ENCODE peak calls at places on chromosomes 16 and 17, in nine cellular contexts. N is tibial artery, U is BE2C, V is colonic mucosa, H is IMR-90, F is GM23338, M is tibial nerve, B is upper lobe of right lung, Z is spleen. P is an unnamed sample. For H3K36me3 and H3K27me3, the result is how much of the 10 kb centered on the place peaks cover.

GRCh38 chr16:17566656-17567450 is 96.1 kb upstream of the XYLT1 start:
- DNase-seq in N (no peak), U (no peak), V (no peak), H (no peak), F (no peak), M (no peak), B (no peak), Z (no peak), P (no peak)

GRCh38 chr17:62565817-62566216 is 61.7 kb upstream of the MRC2 start:
- DNase-seq in N (no peak), U (no peak), V (no peak), H (peak), F (no peak), M (no peak), B (no peak), Z (no peak), P (peak)

GRCh38 chr17:58756246-58757161 is 850 bp downstream of the PPM1E start:
- DNase-seq in N (no peak), U (peak), V (no peak), H (no peak), F (peak), M (no peak), B (no peak), Z (no peak), P (no peak)

GRCh38 chr16:57409870-57410585 is 5.5 kb downstream of the CCL17 start:
- DNase-seq in N (peak), U (peak), V (no peak), H (no peak), F (no peak), M (no peak), B (no peak), Z (no peak), P (no peak)

GRCh38 chr17:55778389-55779118 is 27.7 kb downstream of the PCTP start:
- DNase-seq in N (no peak), U (no peak), V (no peak), H (no peak), F (no peak), M (no peak), B (no peak), Z (no peak), P (no peak)

GRCh38 chr16:52912565-52913173 is 140.0 kb downstream of the CHD9NB start:
- DNase-seq in N (no peak), U (peak), V (peak), H (peak), F (peak), M (peak), B (peak), Z (no peak), P (no peak)

GRCh38 chr17:48795444-48796162 is 21.4 kb downstream of the TTLL6 start:
- DNase-seq in N (peak), U (no peak), V (peak), H (peak), F (no peak), M (no peak), B (no peak), Z (no peak), P (peak)

GRCh38 chr16:7688811-7689210 is 356.2 kb downstream of the RBFOX1 start:
- DNase-seq in N (no peak), U (no peak), V (no peak), H (no peak), F (no peak), M (no peak), B (no peak), Z (no peak), P (no peak)

GRCh38 chr16:83675136-83675535 is 132.6 kb upstream of the HSBP1 start:
- DNase-seq in N (no peak), U (no peak), V (no peak), H (peak), F (peak), M (no peak), B (no peak), Z (no peak), P (no peak)

GRCh38 chr16:725463-726187 is 618 bp downstream of the CCDC78 start:
- DNase-seq in N (no peak), U (no peak), V (no peak), H (no peak), F (no peak), M (no peak), B (no peak), Z (peak), P (no peak)

GRCh38 chr17:18981642-18982424 is 22.7 kb downstream of the FAM83G start:
- DNase-seq in N (no peak), U (no peak), V (peak), H (peak), F (no peak), M (no peak), B (no peak), Z (no peak), P (no peak)

GRCh38 chr16:3690991-3691720 is 26.2 kb downstream of the TRAP1 start:
- DNase-seq in N (no peak), U (no peak), V (no peak), H (no peak), F (peak), M (peak), B (no peak), Z (no peak), P (peak)

GRCh38 chr16:84109598-84110325 is 7.0 kb downstream of the MBTPS1 start:
- DNase-seq in N (no peak), U (no peak), V (no peak), H (peak), F (no peak), M (no peak), B (no peak), Z (no peak), P (no peak)

GRCh38 chr16:31734265-31734664 is 139.3 kb upstream of the ZNF267 start:
- DNase-seq in N (no peak), U (no peak), V (no peak), H (no peak), F (no peak), M (no peak), B (no peak), Z (no peak), P (no peak)

GRCh38 chr17:40557531-40558299 is 7.6 kb downstream of the CCR7 start:
- DNase-seq in N (peak), U (no peak), V (no peak), H (no peak), F (no peak), M (no peak), B (peak), Z (peak), P (no peak)

GRCh38 chr17:72104164-72104862 is 16.5 kb upstream of the SOX9 start:
- DNase-seq in N (no peak), U (no peak), V (no peak), H (no peak), F (no peak), M (no peak), B (no peak), Z (no peak), P (no peak)

GRCh38 chr16:52751035-52751434 is 204.1 kb upstream of the TOX3 start:
- DNase-seq in N (no peak), U (no peak), V (no peak), H (no peak), F (no peak), M (no peak), B (no peak), Z (no peak), P (no peak)

GRCh38 chr16:73878616-73879015 is 418.0 kb upstream of the PSMD7 start:
- DNase-seq in N (no peak), U (no peak), V (no peak), H (peak), F (peak), M (no peak), B (no peak), Z (no peak), P (peak)

GRCh38 chr17:795721-796120 is 13.6 kb downstream of the MRM3 start:
- DNase-seq in N (no peak), U (no peak), V (no peak), H (no peak), F (no peak), M (no peak), B (no peak), Z (peak), P (no peak)

GRCh38 chr16:87470332-87470731 is 22.5 kb downstream of the ZCCHC14 start:
- DNase-seq in N (no peak), U (no peak), V (no peak), H (peak), F (no peak), M (no peak), B (no peak), Z (no peak), P (no peak)

DNA sequence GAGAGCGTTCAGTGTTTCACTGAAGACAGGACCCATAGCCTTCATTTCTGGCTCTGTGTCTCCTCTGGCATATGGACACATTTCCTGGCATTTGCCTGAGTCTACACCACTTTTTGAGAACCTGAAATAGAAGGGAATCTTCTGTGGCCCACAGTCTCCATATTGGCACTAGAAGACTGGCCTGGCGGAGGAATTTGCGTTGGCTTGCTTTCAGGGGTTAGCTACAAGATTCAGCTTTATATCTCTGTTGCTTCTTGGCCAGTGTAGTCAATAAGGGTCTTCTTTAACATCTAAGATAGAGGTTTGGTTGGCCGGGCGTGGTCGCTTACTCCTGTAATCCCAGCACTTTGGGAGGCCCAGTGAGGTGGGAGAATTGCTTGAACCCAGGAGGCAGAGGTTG is 12.8 kb upstream of the CLEC18C start:
- DNase-seq in N (no peak), U (no peak), V (no peak), H (no peak), F (no peak), M (no peak), B (no peak), Z (peak), P (no peak)
- H3K36me3 ChIP-seq in N (half or more), U (under half), V (under half), H (under half), F (under half), M (under half), B (half or more), Z (half or more), P (under half)

DNA sequence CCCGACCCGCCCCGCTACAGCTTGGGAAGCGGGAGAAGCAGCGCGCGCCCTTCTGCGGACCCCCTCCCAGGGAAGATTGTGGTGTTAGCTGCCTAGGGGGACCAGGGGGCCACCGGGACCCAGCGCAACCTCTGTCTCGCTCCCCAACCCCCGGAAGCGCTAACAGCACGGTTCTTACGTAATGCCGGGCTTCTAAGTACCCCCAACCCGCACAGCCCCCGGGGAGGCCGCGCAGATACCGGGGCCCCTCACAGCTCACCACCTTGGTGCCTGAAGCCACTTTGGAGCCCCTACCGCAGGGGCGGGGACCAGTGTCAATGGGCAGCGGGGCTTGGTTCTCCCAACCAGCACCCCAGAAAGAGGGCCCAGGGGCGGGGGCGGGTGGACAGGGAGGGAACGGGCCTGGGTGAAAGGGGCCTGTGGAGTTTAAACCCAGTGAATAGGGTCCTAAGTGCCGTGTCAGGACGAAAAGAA is 348 bp downstream of the MPP2 start:
- DNase-seq in N (no peak), U (no peak), V (no peak), H (no peak), F (no peak), M (no peak), B (no peak), Z (no peak), P (no peak)
- H3K27me3 ChIP-seq in N (under half), U (under half), V (under half), H (under half), F (half or more), M (half or more), B (half or more), Z (under half), P (under half)

DNA sequence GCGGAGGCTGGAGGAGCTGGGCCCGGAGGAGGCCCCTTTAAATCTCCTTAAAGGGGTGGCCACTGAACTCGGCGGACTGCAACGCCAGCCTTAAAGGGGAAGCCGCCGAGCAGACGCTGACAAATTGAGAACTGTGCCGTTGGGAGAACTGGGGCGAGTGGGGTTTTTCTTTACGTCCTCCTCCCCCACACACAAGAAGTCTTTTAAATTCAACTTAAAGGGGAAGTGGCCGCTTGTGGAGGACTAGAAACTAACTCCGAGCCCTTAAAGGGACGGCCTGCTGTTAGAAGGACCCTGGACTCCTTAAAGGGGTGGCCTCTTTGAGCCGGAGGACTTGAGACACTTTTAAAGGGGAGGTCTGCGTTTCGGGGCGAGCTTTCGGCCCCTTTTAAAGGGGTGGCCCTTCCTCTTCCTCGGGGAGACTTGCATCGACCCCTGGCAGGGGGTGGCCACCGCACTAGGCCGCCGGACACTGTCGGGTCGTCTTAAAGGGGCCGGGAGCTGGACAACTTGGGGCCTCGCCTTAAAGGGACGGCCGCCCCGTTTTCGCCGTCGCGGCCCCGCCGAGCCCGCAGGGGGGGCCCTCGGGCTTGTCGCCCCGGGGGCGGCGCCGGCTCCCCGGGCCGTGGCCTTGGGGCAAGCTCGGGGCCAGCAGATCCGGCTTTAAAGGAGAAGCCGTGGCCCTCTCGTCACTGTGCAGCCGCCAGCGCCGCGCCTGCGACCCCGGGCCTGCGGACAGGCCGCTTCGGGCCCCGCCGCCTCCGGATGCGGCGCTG is 688 bp downstream of the FBRS start:
- DNase-seq in N (peak), U (peak), V (peak), H (peak), F (peak), M (peak), B (peak), Z (peak), P (peak)
- TF ChIP-seq CTCF in N (peak), U (peak), V (no peak), H (peak), F (no peak), M (peak), B (no peak), Z (peak), P (no peak)

GRCh38 chr17:81572499-81573030 is 20.4 kb upstream of the FAAP100 start:
- DNase-seq in N (no peak), U (no peak), V (no peak), H (no peak), F (no peak), M (no peak), B (no peak), Z (no peak), P (no peak)
- H3K36me3 ChIP-seq in N (half or more), U (half or more), V (under half), H (half or more), F (under half), M (under half), B (half or more), Z (half or more), P (under half)

GRCh38 chr17:79332011-79332410 is 257.4 kb downstream of the ENGASE start:
- DNase-seq in N (no peak), U (no peak), V (no peak), H (no peak), F (peak), M (no peak), B (no peak), Z (no peak), P (no peak)

GRCh38 chr17:79330696-79331095 is 256.1 kb downstream of the ENGASE start:
- DNase-seq in N (no peak), U (no peak), V (no peak), H (no peak), F (no peak), M (no peak), B (no peak), Z (no peak), P (no peak)

GRCh38 chr17:79330229-79330628 is 255.6 kb downstream of the ENGASE start:
- DNase-seq in N (no peak), U (no peak), V (no peak), H (no peak), F (no peak), M (no peak), B (no peak), Z (no peak), P (no peak)

GRCh38 chr17:79335456-79335855 is 260.8 kb downstream of the ENGASE start:
- DNase-seq in N (no peak), U (no peak), V (no peak), H (no peak), F (no peak), M (no peak), B (no peak), Z (no peak), P (no peak)

DNA sequence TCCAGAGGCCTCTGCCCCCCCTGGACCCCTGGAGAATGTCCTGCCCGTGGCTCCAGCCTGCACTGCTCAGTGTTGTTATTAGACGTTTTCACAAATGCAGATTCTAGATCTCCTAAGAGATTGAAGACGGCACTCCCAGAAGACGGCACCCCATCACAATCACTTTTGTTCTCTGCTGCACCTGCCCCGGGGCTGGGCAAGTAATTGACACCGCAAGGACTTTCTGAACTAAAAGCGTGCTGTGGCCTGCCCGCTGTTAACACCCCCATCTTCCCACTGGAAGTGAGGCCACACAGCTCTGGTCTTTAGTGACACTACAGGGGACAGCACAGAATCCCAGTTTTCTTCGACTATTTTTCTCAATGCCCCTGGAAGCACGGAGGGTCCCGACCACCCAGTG is 256.9 kb downstream of the ENGASE start:
- DNase-seq in N (no peak), U (no peak), V (no peak), H (no peak), F (no peak), M (no peak), B (no peak), Z (no peak), P (no peak)
- H3K27me3 ChIP-seq in N (half or more), U (half or more), V (under half), H (under half), F (under half), M (under half), B (under half), Z (under half), P (under half)

GRCh38 chr17:44095388-44095646 is 24.8 kb downstream of the G6PC3 start:
- DNase-seq in N (no peak), U (no peak), V (no peak), H (no peak), F (no peak), M (no peak), B (no peak), Z (no peak), P (no peak)

GRCh38 chr17:44094701-44095387 is 24.3 kb downstream of the G6PC3 start:
- DNase-seq in N (no peak), U (no peak), V (no peak), H (no peak), F (peak), M (no peak), B (no peak), Z (no peak), P (no peak)

GRCh38 chr17:44097110-44097810 is 26.2 kb downstream of the HDAC5 start:
- DNase-seq in N (no peak), U (no peak), V (no peak), H (peak), F (no peak), M (no peak), B (no peak), Z (no peak), P (peak)

GRCh38 chr17:44093231-44093900 is 22.8 kb downstream of the G6PC3 start:
- DNase-seq in N (no peak), U (no peak), V (no peak), H (no peak), F (no peak), M (no peak), B (no peak), Z (no peak), P (no peak)

GRCh38 chr17:44095647-44096496 is 25.3 kb downstream of the G6PC3 start:
- DNase-seq in N (no peak), U (peak), V (peak), H (peak), F (peak), M (no peak), B (peak), Z (no peak), P (peak)
- TF ChIP-seq CTCF in N (peak), U (peak), V (no peak), H (peak), F (no peak), M (peak), B (no peak), Z (no peak), P (peak)

P was measured in BJ.